ENCODE peak calls at places on chromosomes 12 and 14, in seven cellular contexts. N, X, M, V, E, B and Y are unnamed samples.

GRCh38 chr12:57899010-57899662 is 42.2 kb upstream of the ATP23 start:
- DNase-seq in V (no peak), E (peak), X (peak), B (peak), M (peak), N (no peak), Y (no peak)

GRCh38 chr12:64625243-64626077 is 15.2 kb downstream of the RASSF3 start:
- DNase-seq in V (peak), B (peak), N (no peak), X (no peak), E (no peak), M (no peak), Y (peak)

GRCh38 chr12:24808651-24809050 is 140.2 kb downstream of the BCAT1 start:
- DNase-seq in B (no peak), N (no peak), V (no peak), M (no peak), E (no peak), X (no peak), Y (no peak)

GRCh38 chr12:79298511-79298910 is 392.3 kb downstream of the PAWR start:
- DNase-seq in X (no peak), N (no peak), B (no peak), V (no peak), M (no peak), E (no peak), Y (no peak)

GRCh38 chr12:19440019-19440858 is 947 bp downstream of the AEBP2 start:
- DNase-seq in V (no peak), X (peak), N (peak), E (peak), B (peak), M (peak), Y (no peak)

GRCh38 chr12:3698218-3698974 is 54.5 kb downstream of the CRACR2A start:
- DNase-seq in E (no peak), B (no peak), X (no peak), V (no peak), M (no peak), N (no peak), Y (no peak)

GRCh38 chr12:1502441-1502785 is 92.0 kb downstream of the FBXL14 start:
- DNase-seq in N (no peak), V (no peak), B (no peak), E (no peak), M (no peak), X (no peak), Y (no peak)

GRCh38 chr12:131098178-131098981 is 144.7 kb downstream of the ADGRD1 start:
- DNase-seq in V (no peak), X (peak), B (no peak), E (no peak), N (peak), M (no peak), Y (no peak)

GRCh38 chr14:54786816-54787215 is 115.8 kb downstream of the GCH1 start:
- DNase-seq in B (no peak), E (no peak), X (no peak), N (no peak), M (no peak), V (no peak), Y (no peak)

GRCh38 chr14:30295980-30296379 is 263.0 kb upstream of the G2E3 start:
- DNase-seq in E (no peak), B (no peak), M (no peak), X (no peak), V (no peak), N (no peak), Y (no peak)

GRCh38 chr14:96065661-96066459 is 26.7 kb downstream of the C14orf132 start:
- DNase-seq in E (no peak), N (no peak), B (no peak), X (no peak), M (no peak), V (no peak), Y (no peak)

GRCh38 chr12:4115570-4115969 is 158.0 kb upstream of the CCND2 start:
- DNase-seq in E (no peak), X (no peak), V (no peak), M (no peak), B (no peak), N (peak), Y (no peak)

GRCh38 chr14:69685217-69685616 is 73.8 kb downstream of the SUSD6 start:
- DNase-seq in X (no peak), M (no peak), B (peak), V (no peak), N (no peak), E (peak), Y (no peak)

GRCh38 chr12:132359551-132359950 is 30.2 kb upstream of the GALNT9 start:
- DNase-seq in V (no peak), M (no peak), B (no peak), N (no peak), E (no peak), X (no peak), Y (no peak)

GRCh38 chr14:105063041-105063440 is 2.2 kb downstream of the GPR132 start:
- DNase-seq in E (no peak), M (no peak), X (no peak), N (no peak), B (no peak), V (no peak), Y (no peak)

GRCh38 chr12:12387521-12387920 is 30.6 kb downstream of the BORCS5 start:
- DNase-seq in B (no peak), M (no peak), V (no peak), E (no peak), X (no peak), N (no peak), Y (no peak)

GRCh38 chr12:56219840-56220239 is 1.9 kb downstream of the RNF41 start:
- DNase-seq in E (no peak), X (no peak), B (no peak), M (no peak), V (no peak), N (no peak), Y (no peak)

GRCh38 chr12:6030081-6030480 is 85.0 kb upstream of the ANO2 start:
- DNase-seq in N (no peak), X (no peak), V (no peak), E (no peak), M (no peak), B (no peak), Y (no peak)

GRCh38 chr14:68970096-68970612 is 8.9 kb downstream of the ACTN1 start:
- DNase-seq in N (no peak), M (peak), X (no peak), E (no peak), V (no peak), B (peak), Y (no peak)

GRCh38 chr12:55716582-55717396 is 943 bp downstream of the BLOC1S1 start:
- DNase-seq in N (no peak), V (no peak), E (no peak), M (no peak), X (no peak), B (no peak), Y (no peak)

GRCh38 chr12:3187846-3188755 is 110.9 kb downstream of the TSPAN9 start:
- DNase-seq in V (no peak), N (no peak), M (no peak), X (no peak), B (no peak), E (no peak), Y (no peak)

GRCh38 chr12:102479099-102479887 is 1.1 kb downstream of the IGF1 start:
- DNase-seq in M (no peak), B (no peak), X (no peak), N (no peak), E (no peak), V (no peak), Y (no peak)

GRCh38 chr12:40078201-40078730 is 27.6 kb downstream of the SLC2A13 start:
- DNase-seq in V (no peak), M (no peak), X (no peak), N (no peak), E (no peak), B (no peak), Y (no peak)

GRCh38 chr12:102874819-102875218 is 42.2 kb downstream of the PAH start:
- DNase-seq in N (no peak), X (no peak), E (no peak), M (no peak), V (no peak), B (no peak), Y (no peak)

GRCh38 chr12:18750087-18750486 is 12.2 kb downstream of the CAPZA3 start:
- DNase-seq in B (no peak), N (no peak), V (no peak), M (no peak), E (no peak), X (no peak), Y (no peak)

GRCh38 chr12:71799105-71799504 is 40.5 kb upstream of the TBC1D15 start:
- DNase-seq in N (no peak), E (no peak), X (no peak), B (no peak), M (no peak), V (no peak), Y (no peak)